ENCODE peak calls at places on chromosomes 4 and X, in eight cellular contexts. N is activated gamma-delta T cell treated with anti-CD3 and anti-CD28 coated beads, Interleukin-2, amount 50 U/mL, for 16 hours; Q is stimulated activated CD8-positive, alpha-beta memory T cell treated with anti-CD3 and anti-CD28 coated beads, Interleukin-4, amount 100 ng/mL, for 1 hour; K is aorta; Z is GM23248; O is GDM1; D is Kasumi-1; V is body of pancreas. F is an unnamed sample.

GRCh38 chrX:7640392-7640791 is 202.6 kb upstream of the VCX start:
- DNase-seq in D (no peak), Q (no peak), V (no peak), N (no peak), O (no peak), K (no peak), Z (no peak), F (no peak)

GRCh38 chr4:97453186-97453585 is 690.1 kb downstream of the STPG2 start:
- DNase-seq in V (no peak), Q (no peak), K (peak), N (no peak), O (no peak), Z (no peak), D (no peak), F (no peak)

GRCh38 chrX:115372026-115372610 is 82.6 kb downstream of the LUZP4 start:
- DNase-seq in Z (peak), O (no peak), N (no peak), V (no peak), K (no peak), D (no peak), Q (no peak), F (no peak)

GRCh38 chrX:116198810-116199209 is 28.3 kb downstream of the AGTR2 start:
- DNase-seq in D (no peak), V (no peak), K (no peak), Q (no peak), O (no peak), Z (peak), N (no peak), F (no peak)

GRCh38 chr4:95129708-95130343 is 372.1 kb downstream of the BMPR1B start:
- DNase-seq in N (no peak), K (no peak), Z (peak), Q (no peak), D (peak), O (no peak), V (no peak), F (peak)

GRCh38 chr4:37885496-37885895 is 5.4 kb upstream of the TBC1D1 start:
- DNase-seq in O (no peak), Q (no peak), N (no peak), V (peak), K (no peak), D (no peak), Z (no peak), F (no peak)

GRCh38 chr4:127131527-127131926 is 501.2 kb upstream of the INTU start:
- DNase-seq in D (no peak), O (no peak), Z (no peak), K (no peak), N (no peak), Q (no peak), V (no peak), F (no peak)

GRCh38 chr4:90357117-90357710 is 230.0 kb downstream of the CCSER1 start:
- DNase-seq in N (no peak), Q (no peak), K (no peak), V (no peak), O (peak), Z (peak), D (peak), F (no peak)

GRCh38 chr4:150280081-150280950 is 202.1 kb downstream of the DCLK2 start:
- DNase-seq in Z (peak), N (no peak), V (no peak), O (peak), D (peak), Q (no peak), K (no peak), F (no peak)